ENCODE peak calls at places on chromosomes 11 and 22, in six cellular contexts. K is cardiac muscle cell, M is cardiac fibroblast, G is pancreas, S is right lobe of liver, L is tibial nerve. V is an unnamed sample.
A peak's percentile ranks its signal among the peaks of the same experiment; 100 is the strongest.

GRCh38 chr22:41780714-41781507 is 19.6 kb upstream of the CCDC134 start:
- DNase-seq in K (peak; percentile 36), M (peak; percentile 81), G (no peak), S (peak; percentile 53), L (no peak), V (no peak)

GRCh38 chr11:117613521-117613920 is 183.5 kb downstream of the DSCAML1 start:
- DNase-seq in K (no peak), M (no peak), G (no peak), S (no peak), L (no peak), V (no peak)

GRCh38 chr22:45584121-45584570 is 81.5 kb downstream of the FBLN1 start:
- DNase-seq in K (no peak), M (no peak), G (peak; percentile 7), S (no peak), L (no peak), V (no peak)

GRCh38 chr11:122707111-122707510 is 51.6 kb downstream of the UBASH3B start:
- DNase-seq in K (no peak), M (no peak), G (no peak), S (no peak), L (no peak), V (no peak)

GRCh38 chr11:92304271-92304670 is 79.7 kb downstream of the FAT3 start:
- DNase-seq in K (no peak), M (peak; percentile 9), G (no peak), S (no peak), L (no peak), V (no peak)

GRCh38 chr11:124672531-124673215 is 866 bp downstream of the SIAE start:
- DNase-seq in K (no peak), M (no peak), G (no peak), S (no peak), L (no peak), V (no peak)

GRCh38 chr11:44016129-44016528 is 31.7 kb upstream of the ACCSL start:
- DNase-seq in K (no peak), M (peak; percentile 93), G (no peak), S (no peak), L (peak; percentile 30), V (no peak)

GRCh38 chr11:67436459-67437081 is 912 bp downstream of the PTPRCAP start:
- DNase-seq in K (no peak), M (peak; percentile 21), G (peak; percentile 48), S (no peak), L (no peak), V (no peak)

GRCh38 chr11:124751741-124752470 is at the start of gene VSIG2:
- DNase-seq in K (no peak), M (no peak), G (no peak), S (no peak), L (no peak), V (no peak)

GRCh38 chr11:65014146-65014960 is at the start of gene ARL2:
- DNase-seq in K (no peak), M (no peak), G (peak; percentile 89), S (peak; percentile 74), L (no peak), V (no peak)

GRCh38 chr11:92269021-92269420 is 44.4 kb downstream of the FAT3 start:
- DNase-seq in K (peak; percentile 30), M (peak; percentile 75), G (no peak), S (no peak), L (no peak), V (no peak)

GRCh38 chr11:103633037-103633788 is 403.2 kb upstream of the DDI1 start:
- DNase-seq in K (no peak), M (peak; percentile 41), G (no peak), S (no peak), L (no peak), V (no peak)

GRCh38 chr11:71370895-71371673 is 77.1 kb downstream of the DHCR7 start:
- DNase-seq in K (no peak), M (no peak), G (no peak), S (no peak), L (no peak), V (no peak)

GRCh38 chr11:71373791-71374454 is 74.3 kb downstream of the DHCR7 start:
- DNase-seq in K (no peak), M (no peak), G (no peak), S (no peak), L (no peak), V (no peak)

GRCh38 chr11:71370020-71370747 is 78.0 kb downstream of the DHCR7 start:
- DNase-seq in K (no peak), M (no peak), G (no peak), S (no peak), L (no peak), V (no peak)

GRCh38 chr11:71371674-71372069 is 76.5 kb downstream of the DHCR7 start:
- DNase-seq in K (no peak), M (no peak), G (no peak), S (no peak), L (no peak), V (no peak)

DNA sequence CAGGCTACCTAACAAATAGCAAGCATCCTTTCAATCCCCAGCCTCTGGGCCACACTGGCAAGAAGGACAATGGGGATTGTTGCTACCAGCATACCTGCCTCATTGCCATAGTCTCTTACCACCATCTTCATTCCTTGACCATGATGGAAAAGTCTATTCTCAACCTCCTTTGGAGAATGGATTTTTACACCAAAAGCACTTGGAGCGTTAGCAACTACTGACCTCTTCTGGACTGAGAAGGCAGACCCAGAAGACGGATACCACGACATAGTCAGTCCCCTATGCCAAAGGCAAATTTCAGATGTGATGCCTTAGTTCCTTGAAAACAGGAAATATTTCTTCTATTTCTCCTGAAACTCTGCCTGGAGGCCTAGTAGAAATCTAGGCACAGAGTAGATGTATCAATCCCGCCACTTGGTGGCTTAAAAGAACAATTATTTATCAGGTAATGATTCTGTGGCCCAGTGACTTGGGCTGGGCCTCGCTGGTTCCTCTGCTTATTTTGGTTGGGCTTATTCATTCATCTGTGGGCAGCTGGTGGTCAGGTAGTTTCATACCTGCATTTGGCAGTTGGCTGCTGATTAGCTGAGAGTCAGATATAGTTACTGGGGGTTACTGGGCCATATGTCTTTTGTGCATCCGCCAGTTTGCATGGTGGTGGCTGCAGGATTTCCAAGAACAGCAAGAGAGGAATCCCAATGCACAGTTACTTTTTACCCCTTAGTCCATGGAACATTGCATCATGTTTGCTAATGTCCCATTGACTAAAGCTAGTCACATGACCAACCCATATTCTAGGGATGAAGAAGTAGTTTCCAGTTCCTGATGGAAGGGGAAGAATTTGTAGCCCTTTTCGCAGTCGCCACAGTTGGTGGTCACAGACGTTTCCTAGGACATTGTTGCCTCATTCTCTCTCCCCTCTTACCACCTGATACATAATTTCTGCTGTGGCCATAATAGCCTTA is 75.2 kb downstream of the DHCR7 start:
- DNase-seq in K (peak; percentile 14), M (peak; percentile 36), G (no peak), S (no peak), L (no peak), V (no peak)
- TF ChIP-seq CTCF in K (peak; percentile 38), M (peak; percentile 35), G (no peak), S (peak; percentile 32), L (no peak), V (peak; percentile 58)

GRCh38 chr11:45900916-45901617 is 6.0 kb downstream of the FREY1 start:
- DNase-seq in K (no peak), M (no peak), G (peak; percentile 75), S (no peak), L (no peak), V (no peak)
- H3K4me3 ChIP-seq in K (no peak overlapping the region), M (peak overlapping the region; percentile 51), G (peak overlapping the region; percentile 65), S (no peak overlapping the region), L (peak overlapping the region; percentile 63), V (peak overlapping the region; percentile 65)

GRCh38 chr11:79393362-79394043 is 47.3 kb downstream of the TENM4 start:
- DNase-seq in K (no peak), M (no peak), G (no peak), S (no peak), L (no peak), V (no peak)
- TF ChIP-seq CTCF in K (no peak), M (no peak), G (no peak), S (no peak), L (no peak), V (no peak)

GRCh38 chr11:35160902-35161585 is 22.1 kb downstream of the CD44 start:
- DNase-seq in K (no peak), M (no peak), G (no peak), S (no peak), L (no peak), V (no peak)

GRCh38 chr11:35162795-35163194 is 23.8 kb downstream of the CD44 start:
- DNase-seq in K (no peak), M (peak; percentile 57), G (no peak), S (no peak), L (no peak), V (no peak)

GRCh38 chr11:35165416-35166368 is 26.7 kb downstream of the CD44 start:
- DNase-seq in K (no peak), M (peak; percentile 90), G (no peak), S (no peak), L (no peak), V (no peak)

GRCh38 chr11:35163707-35164496 is 24.9 kb downstream of the CD44 start:
- DNase-seq in K (no peak), M (no peak), G (no peak), S (no peak), L (no peak), V (no peak)

DNA sequence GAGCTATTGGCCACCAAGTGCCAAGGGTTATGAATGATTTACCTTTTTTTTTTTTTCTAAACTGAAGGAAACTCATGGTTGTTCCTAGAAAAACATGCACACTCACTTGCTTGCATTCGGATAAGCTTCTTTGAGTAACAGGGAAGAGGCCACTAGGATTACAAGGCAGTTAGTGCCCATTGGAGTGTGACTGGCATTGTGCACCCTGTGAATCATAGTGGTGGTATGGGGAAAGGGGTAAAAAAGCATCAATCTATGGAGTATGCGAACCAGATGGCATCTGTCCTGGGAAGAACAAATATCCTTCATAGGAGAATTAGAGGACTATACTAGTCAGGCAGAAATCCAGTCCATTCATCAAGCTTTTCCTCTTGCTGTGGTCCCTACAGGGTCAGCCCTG is 24.2 kb downstream of the CD44 start:
- DNase-seq in K (no peak), M (no peak), G (no peak), S (no peak), L (no peak), V (no peak)
- H3K4me3 ChIP-seq in K (no peak overlapping the region), M (no peak overlapping the region), G (no peak overlapping the region), S (no peak overlapping the region), L (no peak overlapping the region), V (no peak overlapping the region)

GRCh38 chr11:49208006-49208721 is at the start of gene FOLH1:
- DNase-seq in K (peak; percentile 1), M (peak; percentile 7), G (peak; percentile 62), S (peak; percentile 76), L (no peak), V (peak; percentile 84)
- TF ChIP-seq CTCF in K (no peak), M (no peak), G (no peak), S (no peak), L (no peak), V (no peak)

GRCh38 chr22:30542811-30543188 is 3.7 kb downstream of the SEC14L6 start:
- DNase-seq in K (no peak), M (no peak), G (no peak), S (no peak), L (no peak), V (no peak)
- H3K4me3 ChIP-seq in K (no peak overlapping the region), M (no peak overlapping the region), G (peak overlapping the region; percentile 57), S (peak overlapping the region; percentile 51), L (peak overlapping the region; percentile 25), V (no peak overlapping the region)